ENCODE peak calls at places on chromosomes 6 and 20, in nine cellular contexts. Q is CD8-positive, alpha-beta T cell; P is IMR-90; Z is stomach; U is Panc1; B is pancreas; G is lower lobe of right lung; E is heart left ventricle; F is GM12878. L is an unnamed sample.

GRCh38 chr6:153538491-153538890 is 407.4 kb upstream of the RGS17 start:
- DNase-seq in P (no peak), F (no peak), Z (no peak), B (no peak), Q (no peak), E (no peak), U (no peak), G (no peak), L (no peak)

GRCh38 chr6:42104807-42105713 is 37.4 kb downstream of the C6orf132 start:
- DNase-seq in B (no peak), Z (no peak), G (no peak), Q (no peak), E (no peak), P (no peak), F (no peak), U (no peak), L (no peak)

GRCh38 chr6:33105916-33106871 is 30.4 kb downstream of the HLA-DPB1 start:
- DNase-seq in P (no peak), F (no peak), U (no peak), Z (no peak), E (no peak), B (no peak), G (no peak), Q (no peak), L (no peak)

GRCh38 chr20:3204124-3204794 is at the start of gene DDRGK1:
- DNase-seq in B (peak; percentile 89), P (peak; percentile 69), Z (peak; percentile 93), E (peak; percentile 84), G (peak; percentile 91), U (peak; percentile 61), Q (peak; percentile 93), F (peak; percentile 65), L (peak; percentile 96)

GRCh38 chr20:13858496-13859270 is 73.9 kb downstream of the NDUFAF5 start:
- DNase-seq in Z (no peak), P (no peak), Q (no peak), G (no peak), F (no peak), U (no peak), B (no peak), E (no peak), L (no peak)

GRCh38 chr20:35953411-35954199 is 697 bp downstream of the SCAND1 start:
- DNase-seq in P (peak; percentile 28), E (peak; percentile 41), B (peak; percentile 68), G (peak; percentile 76), U (no peak), Z (peak; percentile 61), F (no peak), Q (peak; percentile 69), L (peak; percentile 56)

GRCh38 chr20:62816879-62817873 is at the start of gene COL9A3:
- DNase-seq in U (no peak), Z (no peak), B (no peak), F (no peak), Q (no peak), E (no peak), P (no peak), G (no peak), L (no peak)

GRCh38 chr6:113668712-113669408 is 188.3 kb upstream of the MARCKS start:
- DNase-seq in U (no peak), E (no peak), Q (no peak), F (no peak), P (no peak), G (no peak), B (no peak), Z (no peak), L (no peak)

GRCh38 chr6:147127587-147127986 is 76.6 kb upstream of the STXBP5 start:
- DNase-seq in U (no peak), Q (no peak), Z (no peak), G (no peak), P (peak; percentile 36), B (no peak), E (no peak), F (no peak), L (no peak)

DNA sequence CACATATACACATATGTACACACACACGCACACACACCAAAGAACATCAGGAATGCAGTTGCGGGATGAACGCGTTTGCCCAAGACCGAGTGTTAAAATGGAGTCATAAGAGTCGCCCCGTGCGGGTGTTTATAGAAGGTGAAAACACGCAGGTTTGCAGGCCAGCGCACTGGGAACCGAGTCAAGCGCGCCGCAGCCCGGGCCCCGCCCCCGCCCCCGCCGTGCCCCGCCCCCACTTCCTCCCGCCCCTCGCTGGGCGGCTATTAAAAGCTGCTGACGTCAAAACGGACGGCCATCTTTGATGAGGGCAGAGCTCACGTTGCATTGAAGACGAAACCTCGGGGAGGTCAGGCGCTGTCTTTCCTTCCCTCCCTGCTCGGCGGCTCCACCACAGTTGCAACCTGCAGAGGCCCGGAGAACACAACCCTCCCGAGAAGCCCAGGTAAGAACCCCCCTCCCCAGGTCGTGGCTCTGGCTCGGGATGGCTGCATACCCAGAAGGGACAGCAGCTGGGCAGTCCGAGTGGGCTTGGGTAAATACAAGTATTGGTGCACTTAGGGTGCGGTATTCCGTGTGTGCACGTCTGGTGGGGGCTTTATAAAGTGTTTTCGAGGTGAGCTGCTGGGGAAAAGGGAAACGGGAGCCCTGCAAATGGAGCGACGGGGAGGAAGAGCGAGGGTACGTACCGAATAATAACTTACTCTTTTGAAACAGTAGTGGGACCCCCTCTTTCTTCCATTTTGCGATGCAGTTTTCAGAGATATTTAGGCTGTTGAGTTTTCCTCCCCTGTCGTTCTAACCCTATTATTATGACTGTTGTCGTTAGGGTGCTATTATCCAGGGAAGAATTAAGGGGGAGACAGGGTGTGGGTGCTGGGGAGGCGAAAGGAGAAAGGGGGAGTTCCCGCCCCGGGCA is at the start of gene SNAP25:
- DNase-seq in P (peak; percentile 90), Q (peak; percentile 12), Z (peak; percentile 41), E (peak; percentile 9), U (peak; percentile 50), G (no peak), B (peak; percentile 46), F (no peak), L (peak; percentile 69)
- H3K9me3 ChIP-seq in P (no peaks in the 10 kb centered on the region), Q (no peaks in the 10 kb centered on the region), Z (no peaks in the 10 kb centered on the region), E (no peaks in the 10 kb centered on the region), U (no peaks in the 10 kb centered on the region), G (no peaks in the 10 kb centered on the region), B (no peaks in the 10 kb centered on the region), F (no peaks in the 10 kb centered on the region), L (no peaks in the 10 kb centered on the region)

DNA sequence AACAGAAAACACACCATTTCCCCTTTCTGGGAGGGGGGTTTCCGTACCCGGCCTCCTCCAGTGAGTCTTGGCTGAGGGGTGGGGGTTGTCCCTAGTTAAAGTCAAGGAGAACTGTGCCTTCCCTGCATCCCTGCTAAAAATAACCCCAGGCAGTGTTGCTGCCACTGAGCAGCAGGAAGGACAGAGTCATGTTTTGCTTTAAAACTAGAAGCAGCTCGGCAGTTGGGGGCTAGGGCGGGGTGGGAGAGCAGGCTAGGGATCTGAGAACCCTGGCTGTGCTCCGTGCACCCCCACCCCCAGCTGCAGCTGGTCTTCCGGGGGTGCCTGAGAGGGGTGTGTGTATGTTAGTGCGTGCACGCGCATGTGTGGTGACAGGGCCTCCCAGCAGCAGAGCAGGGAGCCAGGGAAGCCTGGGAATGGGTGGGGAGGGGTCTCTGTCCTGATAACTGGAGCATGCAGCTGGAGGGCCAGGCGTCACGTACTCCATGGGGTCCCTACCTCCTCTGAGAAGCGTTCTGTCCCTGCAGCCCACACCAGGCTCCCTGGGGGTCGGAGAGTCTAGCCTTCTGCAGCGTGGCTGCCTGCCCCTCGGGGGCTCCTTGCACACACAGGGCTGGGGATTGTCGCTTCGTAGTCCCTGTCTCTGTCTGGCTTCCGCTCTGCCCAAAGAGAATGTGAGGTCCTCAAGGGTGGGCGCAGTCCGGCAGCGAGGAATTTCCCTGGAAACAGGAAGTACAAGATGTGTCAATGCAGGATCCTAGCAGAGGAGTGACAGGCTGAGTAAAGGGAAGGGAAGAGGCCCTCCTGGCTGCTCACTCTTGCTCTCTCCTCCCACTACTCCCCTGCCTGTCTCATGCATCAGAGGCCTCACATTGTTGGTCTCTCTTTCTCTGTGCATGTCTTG is 16.8 kb upstream of the ARMC12 start:
- DNase-seq in P (peak; percentile 47), E (peak; percentile 59), B (no peak), U (no peak), Z (no peak), F (peak; percentile 70), Q (peak; percentile 48), G (peak; percentile 66), L (peak; percentile 53)
- H3K4me1 ChIP-seq in P (peaks cover 19% of the 10 kb centered on the region), E (peaks cover 34% of the 10 kb centered on the region), B (peaks cover 28% of the 10 kb centered on the region), U (no peaks in the 10 kb centered on the region), Z (peaks cover 77% of the 10 kb centered on the region), F (peaks cover 41% of the 10 kb centered on the region), Q (peaks cover 57% of the 10 kb centered on the region), G (peaks cover 77% of the 10 kb centered on the region), L (peaks cover 35% of the 10 kb centered on the region)

DNA sequence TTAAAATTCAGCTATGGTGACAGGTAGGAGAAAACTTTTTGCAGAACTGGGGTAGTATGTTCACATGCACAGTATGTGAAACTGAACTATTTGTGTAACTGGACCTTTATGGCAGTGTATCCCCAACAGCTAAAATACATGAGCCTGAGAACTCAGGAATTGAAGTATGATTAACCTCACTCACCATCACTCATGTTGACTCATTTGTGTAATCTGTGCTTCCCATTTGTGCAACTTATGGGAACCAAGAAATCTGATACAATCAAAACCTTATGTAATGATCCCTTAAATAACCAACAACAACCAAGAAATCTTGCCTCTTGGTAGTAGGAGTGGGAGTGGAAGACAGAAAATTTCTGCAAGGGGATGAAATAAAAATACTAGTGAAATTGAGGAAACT is 674.9 kb downstream of the HDGFL1 start:
- DNase-seq in Q (no peak), G (no peak), U (no peak), E (no peak), Z (no peak), F (no peak), P (peak; percentile 94), B (no peak), L (no peak)
- H3K9me3 ChIP-seq in Q (no peaks in the 10 kb centered on the region), G (no peaks in the 10 kb centered on the region), U (no peaks in the 10 kb centered on the region), E (no peaks in the 10 kb centered on the region), Z (no peaks in the 10 kb centered on the region), F (no peaks in the 10 kb centered on the region), P (no peaks in the 10 kb centered on the region), B (no peaks in the 10 kb centered on the region), L (no peaks in the 10 kb centered on the region)

GRCh38 chr6:90157441-90157840 is 139.2 kb downstream of the BACH2 start:
- DNase-seq in F (no peak), Z (no peak), P (no peak), B (no peak), Q (no peak), U (no peak), G (no peak), E (no peak), L (no peak)

GRCh38 chr6:90160013-90160412 is 136.6 kb downstream of the BACH2 start:
- DNase-seq in E (no peak), P (no peak), U (no peak), Q (no peak), Z (no peak), B (no peak), G (no peak), F (no peak), L (no peak)

GRCh38 chr6:90156861-90157260 is 139.8 kb downstream of the BACH2 start:
- DNase-seq in E (no peak), B (no peak), U (no peak), F (no peak), G (no peak), Q (peak; percentile 27), Z (no peak), P (no peak), L (no peak)

GRCh38 chr6:90158945-90159344 is 137.7 kb downstream of the BACH2 start:
- DNase-seq in U (no peak), Q (no peak), B (no peak), P (no peak), E (no peak), G (no peak), Z (no peak), F (no peak), L (no peak)

DNA sequence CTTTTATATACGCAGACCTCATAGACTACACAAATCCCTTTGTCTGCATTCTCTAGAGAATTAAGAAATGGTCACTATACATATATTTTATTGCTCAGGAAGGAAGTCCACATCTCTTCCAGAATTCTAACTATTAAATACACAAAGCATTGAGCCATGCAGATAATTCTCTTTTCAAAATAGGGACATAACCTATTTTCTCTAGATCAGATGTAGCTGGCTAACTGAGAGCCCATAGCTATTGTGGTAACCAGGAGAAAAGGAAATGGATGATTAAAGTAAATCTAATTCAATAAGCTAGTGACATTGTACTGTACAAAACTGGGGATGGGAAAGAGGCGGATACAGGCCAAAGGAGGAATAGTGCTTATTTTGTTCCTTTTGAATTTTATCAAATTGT is 137.2 kb downstream of the BACH2 start:
- DNase-seq in G (no peak), F (no peak), E (no peak), B (no peak), P (no peak), U (no peak), Q (no peak), Z (no peak), L (no peak)
- H3K4me1 ChIP-seq in G (peaks cover 14% of the 10 kb centered on the region), F (no peaks in the 10 kb centered on the region), E (peaks cover 13% of the 10 kb centered on the region), B (no peaks in the 10 kb centered on the region), P (peaks cover 8% of the 10 kb centered on the region), U (no peaks in the 10 kb centered on the region), Q (peaks cover 79% of the 10 kb centered on the region), Z (peaks cover 7% of the 10 kb centered on the region), L (peaks cover 2% of the 10 kb centered on the region)